ENCODE peak calls at places on chromosomes 3 and 15, in nine cellular contexts. M is ACHN, N is cerebellar cortex, A is HTR-8/SVneo, J is right cardiac atrium, F is AML-193, L is brain microvascular endothelial cell, D is choroid plexus epithelial cell, S is erythroblast. W is an unnamed sample.

GRCh38 chr3:15889936-15890335 is 92.2 kb upstream of the ANKRD28 start:
- DNase-seq in M (no peak), N (no peak), A (no peak), J (no peak), F (no peak), L (no peak), D (no peak), S (no peak), W (no peak)

GRCh38 chr3:123406598-123406997 is 42.3 kb downstream of the ADCY5 start:
- DNase-seq in M (no peak), N (no peak), A (no peak), J (peak), F (no peak), L (no peak), D (no peak), S (no peak), W (no peak)

GRCh38 chr3:54939591-54940300 is 11.9 kb upstream of the LRTM1 start:
- DNase-seq in M (no peak), N (no peak), A (no peak), J (no peak), F (no peak), L (peak), D (peak), S (no peak), W (no peak)

GRCh38 chr15:83278191-83278590 is 6.3 kb downstream of the BNC1 start:
- DNase-seq in M (no peak), N (no peak), A (peak), J (no peak), F (no peak), L (peak), D (peak), S (no peak), W (peak)

GRCh38 chr3:161821591-161821990 is 325.0 kb downstream of the OTOL1 start:
- DNase-seq in M (no peak), N (no peak), A (no peak), J (no peak), F (no peak), L (no peak), D (no peak), S (no peak), W (no peak)

GRCh38 chr15:43132830-43133428 is 457 bp upstream of the TMEM62 start:
- DNase-seq in M (no peak), N (peak), A (no peak), J (peak), F (no peak), L (no peak), D (no peak), S (peak), W (no peak)

GRCh38 chr3:105970283-105970682 is 101.5 kb upstream of the CBLB start:
- DNase-seq in M (no peak), N (no peak), A (no peak), J (no peak), F (peak), L (no peak), D (peak), S (no peak), W (no peak)

GRCh38 chr3:194986208-194987043 is 284.5 kb downstream of the XXYLT1 start:
- DNase-seq in M (no peak), N (no peak), A (no peak), J (no peak), F (peak), L (no peak), D (no peak), S (no peak), W (peak)

GRCh38 chr15:77067691-77068367 is 3.1 kb downstream of the TSPAN3 start:
- DNase-seq in M (no peak), N (no peak), A (no peak), J (no peak), F (no peak), L (no peak), D (no peak), S (peak), W (no peak)

GRCh38 chr3:197490098-197490497 is 65.7 kb downstream of the BDH1 start:
- DNase-seq in M (peak), N (no peak), A (peak), J (no peak), F (no peak), L (peak), D (peak), S (no peak), W (peak)

GRCh38 chr3:52331906-52332305 is 15.8 kb downstream of the DNAH1 start:
- DNase-seq in M (no peak), N (no peak), A (no peak), J (peak), F (no peak), L (no peak), D (no peak), S (no peak), W (no peak)

GRCh38 chr3:155889952-155890351 is 19.5 kb downstream of the GMPS start:
- DNase-seq in M (no peak), N (no peak), A (no peak), J (no peak), F (no peak), L (no peak), D (no peak), S (peak), W (no peak)

GRCh38 chr15:48370460-48370859 is 39.2 kb downstream of the DUT start:
- DNase-seq in M (no peak), N (no peak), A (no peak), J (no peak), F (no peak), L (peak), D (peak), S (no peak), W (no peak)

GRCh38 chr15:63350178-63350621 is 31.4 kb downstream of the CA12 start:
- DNase-seq in M (no peak), N (no peak), A (no peak), J (peak), F (no peak), L (no peak), D (peak), S (no peak), W (no peak)

GRCh38 chr3:107208100-107208499 is 169.1 kb upstream of the CCDC54 start:
- DNase-seq in M (peak), N (peak), A (peak), J (no peak), F (no peak), L (peak), D (peak), S (no peak), W (peak)

GRCh38 chr3:197367081-197367780 is 68.8 kb upstream of the DLG1 start:
- DNase-seq in M (peak), N (no peak), A (no peak), J (no peak), F (no peak), L (peak), D (peak), S (no peak), W (no peak)

GRCh38 chr3:45572755-45573154 is 21.8 kb upstream of the LIMD1 start:
- DNase-seq in M (no peak), N (no peak), A (no peak), J (no peak), F (no peak), L (no peak), D (no peak), S (no peak), W (no peak)

GRCh38 chr3:8673083-8673737 is 28.6 kb upstream of the SSUH2 start:
- DNase-seq in M (no peak), N (no peak), A (no peak), J (no peak), F (no peak), L (no peak), D (no peak), S (no peak), W (no peak)

GRCh38 chr15:77019476-77020331 is 24.8 kb downstream of the PSTPIP1 start:
- DNase-seq in M (no peak), N (no peak), A (no peak), J (peak), F (no peak), L (peak), D (peak), S (no peak), W (no peak)

GRCh38 chr15:77030042-77030927 is 35.4 kb downstream of the PSTPIP1 start:
- DNase-seq in M (no peak), N (no peak), A (no peak), J (peak), F (no peak), L (no peak), D (no peak), S (no peak), W (no peak)

GRCh38 chr3:179452166-179452544 is 885 bp upstream of the GNB4 start:
- DNase-seq in M (no peak), N (peak), A (peak), J (no peak), F (no peak), L (peak), D (peak), S (no peak), W (no peak)

GRCh38 chr3:133915685-133916639 is 20.3 kb upstream of the RAB6B start:
- DNase-seq in M (no peak), N (no peak), A (no peak), J (no peak), F (no peak), L (peak), D (peak), S (no peak), W (peak)

GRCh38 chr3:104396974-104397669 is 969.6 kb upstream of the ALCAM start:
- DNase-seq in M (no peak), N (no peak), A (no peak), J (no peak), F (no peak), L (no peak), D (peak), S (no peak), W (no peak)

GRCh38 chr15:85753791-85754452 is 40.8 kb downstream of the KLHL25 start:
- DNase-seq in M (no peak), N (no peak), A (no peak), J (peak), F (no peak), L (no peak), D (no peak), S (no peak), W (no peak)

GRCh38 chr3:74883690-74884089 is 269.2 kb upstream of the CNTN3 start:
- DNase-seq in M (peak), N (peak), A (no peak), J (no peak), F (no peak), L (no peak), D (peak), S (no peak), W (no peak)

GRCh38 chr15:23472678-23473077 is 25.6 kb upstream of the GOLGA6L2 start:
- DNase-seq in M (no peak), N (no peak), A (no peak), J (no peak), F (no peak), L (no peak), D (no peak), S (no peak), W (no peak)

GRCh38 chr3:9041626-9042025 is 78.4 kb upstream of the RAD18 start:
- DNase-seq in M (no peak), N (no peak), A (no peak), J (no peak), F (no peak), L (no peak), D (no peak), S (no peak), W (no peak)

GRCh38 chr3:58581328-58582091 is 4.3 kb upstream of the FAM107A start:
- DNase-seq in M (no peak), N (peak), A (no peak), J (no peak), F (no peak), L (no peak), D (no peak), S (no peak), W (no peak)

GRCh38 chr3:89847955-89848354 is 740.5 kb downstream of the EPHA3 start:
- DNase-seq in M (no peak), N (no peak), A (no peak), J (no peak), F (no peak), L (no peak), D (peak), S (no peak), W (no peak)

GRCh38 chr15:101807345-101807945 is 4.1 kb downstream of the OR4F6 start:
- DNase-seq in M (peak), N (no peak), A (no peak), J (no peak), F (no peak), L (no peak), D (no peak), S (no peak), W (peak)

GRCh38 chr15:64897345-64897985 is 14.2 kb upstream of the ANKDD1A start:
- DNase-seq in M (no peak), N (no peak), A (no peak), J (peak), F (peak), L (peak), D (peak), S (peak), W (peak)